ENCODE peak calls at places on chromosome 1, in six cellular contexts. E, R, Y, L, Q and C are unnamed samples.

GRCh38 chr1:5345556-5345955 is 646.7 kb downstream of the NPHP4 start:
- DNase-seq in Y (no peak), E (no peak), Q (no peak), R (no peak), L (no peak), C (no peak)

GRCh38 chr1:76285578-76286135 is 211.1 kb downstream of the ST6GALNAC3 start:
- DNase-seq in R (no peak), Q (no peak), E (no peak), L (no peak), Y (no peak), C (no peak)

GRCh38 chr1:25204797-25205441 is 27.4 kb downstream of the SYF2 start:
- DNase-seq in Y (peak; percentile 72), R (peak; percentile 17), E (no peak), L (peak; percentile 70), Q (peak; percentile 30), C (peak; percentile 76)

GRCh38 chr1:201319631-201320030 is 36.3 kb downstream of the PKP1 start:
- DNase-seq in R (no peak), Q (no peak), Y (no peak), L (no peak), E (no peak), C (no peak)

GRCh38 chr1:7845761-7846160 is 7.1 kb downstream of the UTS2 start:
- DNase-seq in Q (no peak), L (no peak), Y (no peak), E (no peak), R (no peak), C (no peak)

GRCh38 chr1:230251644-230252191 is 174.4 kb downstream of the PGBD5 start:
- DNase-seq in Q (no peak), R (no peak), E (no peak), Y (no peak), L (no peak), C (no peak)

GRCh38 chr1:153742411-153743142 is 14.7 kb downstream of the INTS3 start:
- DNase-seq in E (no peak), L (no peak), Q (no peak), Y (peak; percentile 75), R (no peak), C (no peak)

GRCh38 chr1:240946926-240947325 is 335.0 kb upstream of the GREM2 start:
- DNase-seq in L (peak; percentile 56), E (no peak), Q (no peak), Y (peak; percentile 57), R (no peak), C (peak; percentile 61)

GRCh38 chr1:25091671-25092070 is 140.6 kb downstream of the SYF2 start:
- DNase-seq in Q (no peak), Y (no peak), E (no peak), R (no peak), L (no peak), C (no peak)

GRCh38 chr1:42931108-42931539 is 27.5 kb downstream of the SLC2A1 start:
- DNase-seq in Y (peak; percentile 56), R (peak; percentile 27), L (peak; percentile 67), Q (peak; percentile 27), E (no peak), C (peak; percentile 70)

GRCh38 chr1:87334351-87335174 is 5.9 kb downstream of the LMO4 start:
- DNase-seq in Y (peak; percentile 39), E (peak; percentile 59), R (peak; percentile 24), Q (peak; percentile 71), L (peak; percentile 83), C (peak; percentile 17)

GRCh38 chr1:9714257-9714718 is 62.8 kb downstream of the PIK3CD start:
- DNase-seq in Y (no peak), R (no peak), L (no peak), E (no peak), Q (no peak), C (no peak)

GRCh38 chr1:226548281-226549093 is at the start of gene STUM:
- DNase-seq in Y (peak; percentile 73), R (peak; percentile 16), L (peak; percentile 81), Q (peak; percentile 55), E (peak; percentile 76), C (no peak)

GRCh38 chr1:54124906-54125305 is 27.9 kb downstream of the CDCP2 start:
- DNase-seq in Q (no peak), E (no peak), Y (no peak), R (no peak), L (no peak), C (no peak)

GRCh38 chr1:204673909-204674701 is 11.4 kb downstream of the LRRN2 start:
- DNase-seq in Q (no peak), R (no peak), L (no peak), Y (no peak), E (no peak), C (no peak)

GRCh38 chr1:114620419-114620818 is 39.0 kb upstream of the BCAS2 start:
- DNase-seq in E (no peak), Y (no peak), L (no peak), Q (no peak), R (no peak), C (no peak)

GRCh38 chr1:8572106-8572505 is 245.3 kb downstream of the RERE start:
- DNase-seq in Q (no peak), Y (no peak), L (no peak), E (no peak), R (no peak), C (no peak)

GRCh38 chr1:209101106-209101505 is 482.4 kb upstream of the CAMK1G start:
- DNase-seq in Y (no peak), Q (no peak), L (no peak), E (no peak), R (no peak), C (no peak)

GRCh38 chr1:209105769-209106168 is 477.7 kb upstream of the CAMK1G start:
- DNase-seq in L (no peak), Y (no peak), Q (no peak), R (no peak), E (no peak), C (peak; percentile 30)

GRCh38 chr1:209102120-209102519 is 481.4 kb upstream of the CAMK1G start:
- DNase-seq in Q (no peak), Y (no peak), L (no peak), E (no peak), R (no peak), C (no peak)

GRCh38 chr1:209104646-209105045 is 478.9 kb upstream of the CAMK1G start:
- DNase-seq in Y (no peak), L (no peak), E (no peak), Q (no peak), R (no peak), C (peak; percentile 61)

GRCh38 chr1:209103135-209103534 is 480.4 kb upstream of the CAMK1G start:
- DNase-seq in Q (no peak), L (no peak), R (no peak), E (no peak), Y (no peak), C (peak; percentile 77)
- H3K4me3 ChIP-seq in Q (no peak overlapping the region), L (no peak overlapping the region), R (no peak overlapping the region), E (no peak overlapping the region), Y (no peak overlapping the region), C (no peak overlapping the region)

DNA sequence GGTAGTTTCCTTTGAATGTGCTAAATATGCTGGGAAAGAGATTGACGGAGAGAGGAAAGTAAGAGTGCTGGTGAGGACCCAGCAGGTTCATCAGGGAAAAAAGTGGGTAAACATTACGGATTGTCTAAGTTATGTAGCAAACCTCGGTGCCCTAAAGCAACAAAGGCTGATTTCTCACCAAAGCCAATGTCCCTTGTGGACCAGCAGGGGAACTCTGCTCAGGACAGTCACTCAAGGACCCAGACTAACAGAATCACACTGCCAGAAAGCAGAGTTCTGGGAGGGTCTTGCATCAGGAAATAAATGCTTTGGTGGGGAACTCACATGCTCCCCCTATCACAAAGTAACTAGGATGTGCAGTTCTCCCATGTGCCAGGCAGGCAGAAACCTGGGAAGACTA is 1.7 kb upstream of the IKBKE start:
- DNase-seq in L (no peak), R (no peak), Y (no peak), E (no peak), Q (no peak), C (peak; percentile 22)
- H3K4me3 ChIP-seq in L (no peak overlapping the region), R (no peak overlapping the region), Y (no peak overlapping the region), E (no peak overlapping the region), Q (no peak overlapping the region), C (no peak overlapping the region)

DNA sequence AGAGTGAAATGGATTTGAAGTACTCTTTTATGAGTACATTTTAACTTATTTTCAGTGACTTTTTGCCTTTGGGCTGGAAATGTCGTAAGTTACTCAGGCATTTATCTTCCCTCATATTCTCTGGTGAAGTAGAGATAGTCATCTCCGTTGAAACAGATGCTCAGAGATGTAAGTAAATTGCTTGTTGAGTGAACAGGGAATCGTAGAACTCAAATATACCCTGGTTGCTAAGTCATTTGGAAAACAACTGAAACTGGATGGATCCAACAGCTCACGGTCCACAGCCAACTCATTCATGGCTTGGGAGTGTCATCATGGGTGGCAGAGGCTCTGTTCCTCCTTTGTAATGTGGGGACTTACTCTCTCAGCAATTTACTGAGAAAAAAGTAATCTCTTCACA is 107.2 kb downstream of the LEPR start:
- DNase-seq in L (peak; percentile 19), Q (no peak), Y (no peak), R (no peak), E (no peak), C (no peak)
- H3K4me3 ChIP-seq in L (no peak overlapping the region), Q (no peak overlapping the region), Y (no peak overlapping the region), R (no peak overlapping the region), E (peak overlapping the region; percentile 14), C (no peak overlapping the region)

GRCh38 chr1:84574936-84575335 is 696 bp upstream of the CTBS start:
- DNase-seq in Q (no peak), R (no peak), L (no peak), Y (no peak), E (no peak), C (peak; percentile 22)
- H3K4me3 ChIP-seq in Q (peak overlapping the region; percentile 55), R (peak overlapping the region; percentile 43), L (peak overlapping the region; percentile 76), Y (no peak overlapping the region), E (peak overlapping the region; percentile 71), C (peak overlapping the region; percentile 77)

GRCh38 chr1:223872308-223872878 is 26.6 kb upstream of the TP53BP2 start:
- DNase-seq in L (peak; percentile 8), E (no peak), Y (peak; percentile 25), R (no peak), Q (no peak), C (no peak)

GRCh38 chr1:223873044-223873443 is 27.3 kb upstream of the TP53BP2 start:
- DNase-seq in E (no peak), Y (no peak), R (peak; percentile 25), L (no peak), Q (no peak), C (no peak)

GRCh38 chr1:223876643-223877042 is 30.9 kb upstream of the TP53BP2 start:
- DNase-seq in R (no peak), Q (no peak), Y (no peak), E (no peak), L (no peak), C (no peak)

DNA sequence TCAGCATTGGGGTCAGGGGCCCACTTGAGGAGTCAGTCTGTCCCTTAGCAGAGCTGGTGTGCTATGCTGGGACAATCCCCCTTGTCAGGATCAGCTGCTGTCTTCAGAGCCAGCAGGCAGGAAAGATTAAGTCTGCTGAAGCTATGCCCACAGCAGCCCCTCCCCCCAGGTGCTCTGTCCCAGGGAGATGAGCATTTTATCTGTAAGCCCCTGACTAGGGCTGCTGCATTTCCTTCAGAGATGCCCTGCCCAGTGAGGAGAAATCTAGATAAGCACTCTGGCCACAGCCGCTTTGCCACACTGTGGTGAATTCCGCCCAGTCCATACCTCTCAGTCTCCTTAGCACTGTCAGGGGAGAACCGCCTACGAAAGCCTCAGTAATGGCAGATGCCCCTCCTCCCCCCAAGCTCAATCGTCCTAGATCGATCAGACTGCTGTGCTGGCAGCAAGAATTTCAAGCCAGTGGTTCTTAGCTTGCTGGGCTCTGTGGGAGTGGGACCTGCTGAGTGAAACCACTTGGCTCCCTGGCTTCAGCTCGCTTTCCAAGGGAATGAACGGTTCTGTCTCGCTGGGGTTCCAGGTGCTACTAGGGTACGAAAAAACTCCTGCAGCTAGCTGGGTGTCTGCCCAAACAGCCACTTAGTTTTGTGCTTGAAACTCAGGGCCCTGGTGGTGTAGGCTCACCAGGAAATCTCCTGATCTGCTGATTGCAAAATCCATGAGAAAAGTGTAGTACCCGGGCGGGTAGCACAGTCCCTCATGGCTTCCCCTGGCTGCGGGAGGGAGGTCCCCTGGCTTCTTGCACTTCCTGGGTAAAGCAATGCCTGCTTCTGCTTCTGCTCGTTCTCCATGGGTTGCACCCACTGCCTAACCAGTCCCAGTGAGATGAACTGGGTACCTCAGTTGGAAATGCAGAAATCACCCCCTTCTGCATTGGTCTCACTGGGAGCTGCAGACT is 25.1 kb upstream of the TP53BP2 start:
- DNase-seq in E (no peak), R (no peak), Y (no peak), Q (no peak), L (peak; percentile 59), C (no peak)
- H3K4me3 ChIP-seq in E (no peak overlapping the region), R (no peak overlapping the region), Y (no peak overlapping the region), Q (no peak overlapping the region), L (no peak overlapping the region), C (no peak overlapping the region)